ENCODE peak calls at places on chromosome 17, in six cellular contexts. N is epithelial cell of esophagus; S is C1 segment of cervical spinal cord; I is stomach; B is left ventricle myocardium superior; T is stimulated activated CD8-positive, alpha-beta memory T cell treated with anti-CD3 and anti-CD28 coated beads, Interleukin-15, amount 100 ng/mL, for 1 hour. M is an unnamed sample.

GRCh38 chr17:43661699-43662431 is at the start of gene MEOX1:
- DNase-seq in S (no peak), I (no peak), B (no peak), T (no peak), N (peak), M (peak)

GRCh38 chr17:71828182-71828596 is 292.6 kb upstream of the SOX9 start:
- DNase-seq in T (no peak), B (no peak), S (peak), I (no peak), N (no peak), M (no peak)

GRCh38 chr17:78791840-78792709 is 10.0 kb upstream of the CYTH1 start:
- DNase-seq in I (no peak), N (no peak), T (no peak), S (no peak), B (no peak), M (no peak)

GRCh38 chr17:29590261-29590978 is 972 bp upstream of the GIT1 start:
- DNase-seq in I (no peak), T (no peak), N (peak), S (no peak), B (peak), M (peak)

GRCh38 chr17:82457071-82457789 is 1.3 kb upstream of the NARF start:
- DNase-seq in I (no peak), T (no peak), S (no peak), N (no peak), B (peak), M (no peak)

GRCh38 chr17:39406951-39407350 is 5.5 kb upstream of the FBXL20 start:
- DNase-seq in N (no peak), S (no peak), B (no peak), I (no peak), T (no peak), M (no peak)

GRCh38 chr17:79413591-79413990 is 197.3 kb downstream of the RBFOX3 start:
- DNase-seq in S (no peak), I (no peak), N (no peak), T (no peak), B (no peak), M (no peak)

GRCh38 chr17:78125138-78125913 is 3.2 kb downstream of the TMC6 start:
- DNase-seq in I (no peak), S (no peak), B (peak), T (no peak), N (no peak), M (peak)

GRCh38 chr17:61459434-61459809 is 7.2 kb downstream of the TBX4 start:
- DNase-seq in T (no peak), I (no peak), N (no peak), B (no peak), S (no peak), M (no peak)

GRCh38 chr17:36900130-36900590 is 37.1 kb upstream of the LHX1 start:
- DNase-seq in T (no peak), S (no peak), I (no peak), N (no peak), B (no peak), M (no peak)

GRCh38 chr17:7132511-7133094 is 18.0 kb upstream of the ASGR2 start:
- DNase-seq in N (no peak), S (no peak), B (peak), I (no peak), T (peak), M (peak)